ENCODE peak calls at places on chromosome 2, in six cellular contexts. Y, R, B, T, X and J are unnamed samples.

GRCh38 chr2:39121523-39122063 is 742 bp upstream of the SOS1 start:
- DNase-seq in T (peak; percentile 9), Y (no peak), B (no peak), X (no peak), R (no peak), J (no peak)

GRCh38 chr2:38138996-38139395 is 63.0 kb upstream of the CYP1B1 start:
- DNase-seq in Y (no peak), T (no peak), X (no peak), B (no peak), R (no peak), J (no peak)

GRCh38 chr2:183204397-183204796 is 80.2 kb downstream of the NUP35 start:
- DNase-seq in B (no peak), X (no peak), T (no peak), Y (no peak), R (no peak), J (no peak)

GRCh38 chr2:100321881-100322820 is at the start of gene LONRF2:
- DNase-seq in X (peak; percentile 66), B (peak; percentile 63), T (peak; percentile 67), R (peak; percentile 8), Y (peak; percentile 29), J (peak; percentile 52)

GRCh38 chr2:159111346-159111922 is 143.0 kb downstream of the TANC1 start:
- DNase-seq in B (no peak), Y (peak; percentile 67), R (no peak), T (no peak), X (no peak), J (no peak)

GRCh38 chr2:219832904-219833303 is 205.5 kb downstream of the SLC4A3 start:
- DNase-seq in B (no peak), X (no peak), Y (no peak), R (no peak), T (no peak), J (no peak)

GRCh38 chr2:96325038-96325883 is at the start of gene ITPRIPL1:
- DNase-seq in X (no peak), R (no peak), Y (no peak), B (no peak), T (peak; percentile 50), J (no peak)

GRCh38 chr2:230895536-230896345 is 29.3 kb downstream of the GPR55 start:
- DNase-seq in R (no peak), Y (no peak), B (no peak), T (no peak), X (peak; percentile 24), J (peak; percentile 48)

GRCh38 chr2:230902180-230902899 is 22.7 kb downstream of the GPR55 start:
- DNase-seq in R (peak; percentile 70), T (peak; percentile 74), Y (peak; percentile 36), X (peak; percentile 54), B (no peak), J (peak; percentile 43)

GRCh38 chr2:47056875-47057731 is 98.0 kb downstream of the STPG4 start:
- DNase-seq in X (no peak), B (no peak), T (no peak), R (no peak), Y (no peak), J (no peak)

GRCh38 chr2:100624536-100624935 is 61.7 kb downstream of the PDCL3 start:
- DNase-seq in T (no peak), B (no peak), R (no peak), Y (no peak), X (no peak), J (no peak)

GRCh38 chr2:144596074-144596871 is 76.4 kb upstream of the ZEB2 start:
- DNase-seq in Y (no peak), B (peak; percentile 14), X (no peak), T (peak; percentile 55), R (peak; percentile 72), J (no peak)

GRCh38 chr2:165617720-165618119 is 148.2 kb downstream of the CSRNP3 start:
- DNase-seq in R (no peak), X (no peak), Y (no peak), B (no peak), T (no peak), J (no peak)

GRCh38 chr2:26946841-26947784 is 23.3 kb upstream of the MAPRE3 start:
- DNase-seq in T (no peak), X (no peak), Y (peak; percentile 35), R (peak; percentile 78), B (no peak), J (peak; percentile 66)

GRCh38 chr2:225598426-225598825 is 198.9 kb downstream of the NYAP2 start:
- DNase-seq in B (no peak), Y (no peak), X (no peak), T (no peak), R (no peak), J (no peak)

GRCh38 chr2:170928036-170928823 is 823 bp upstream of the GORASP2 start:
- DNase-seq in Y (peak; percentile 27), R (peak; percentile 28), B (no peak), X (no peak), T (peak; percentile 31), J (no peak)

GRCh38 chr2:134367915-134368911 is 114.3 kb downstream of the MGAT5 start:
- DNase-seq in B (no peak), T (no peak), X (no peak), R (peak; percentile 13), Y (no peak), J (peak; percentile 58)

GRCh38 chr2:237322564-237322963 is 91.4 kb downstream of the COL6A3 start:
- DNase-seq in T (peak; percentile 13), X (no peak), R (no peak), Y (no peak), B (no peak), J (peak; percentile 44)

GRCh38 chr2:61785583-61785982 is 68.3 kb downstream of the FAM161A start:
- DNase-seq in R (no peak), Y (no peak), B (no peak), T (no peak), X (no peak), J (no peak)

GRCh38 chr2:99624682-99625081 is 134.9 kb upstream of the REV1 start:
- DNase-seq in T (no peak), B (no peak), Y (no peak), R (no peak), X (no peak), J (no peak)

GRCh38 chr2:131032393-131032836 is 60.8 kb downstream of the FAM168B start:
- DNase-seq in R (no peak), X (no peak), B (no peak), T (no peak), Y (no peak), J (no peak)

GRCh38 chr2:239328306-239329191 is 72.3 kb downstream of the HDAC4 start:
- DNase-seq in T (peak; percentile 32), R (no peak), Y (no peak), X (peak; percentile 93), B (no peak), J (peak; percentile 74)

GRCh38 chr2:58562281-58562680 is 321.2 kb upstream of the FANCL start:
- DNase-seq in B (no peak), R (peak; percentile 81), Y (no peak), X (no peak), T (no peak), J (no peak)

GRCh38 chr2:23782126-23782525 is 144.8 kb downstream of the ATAD2B start:
- DNase-seq in X (no peak), Y (no peak), R (no peak), T (no peak), B (no peak), J (no peak)

GRCh38 chr2:73827018-73827417 is 1.7 kb upstream of the STAMBP start:
- DNase-seq in B (no peak), Y (no peak), R (peak; percentile 55), T (no peak), X (no peak), J (no peak)

GRCh38 chr2:79669714-79670113 is 156.9 kb downstream of the CTNNA2 start:
- DNase-seq in X (no peak), B (no peak), R (no peak), Y (no peak), T (no peak), J (no peak)

GRCh38 chr2:216491757-216492635 is 6.6 kb upstream of the RPL37A start:
- DNase-seq in R (no peak), B (no peak), Y (no peak), X (no peak), T (no peak), J (no peak)

GRCh38 chr2:102294802-102295489 is 16.4 kb upstream of the IL1RL1 start:
- DNase-seq in R (no peak), Y (no peak), B (no peak), X (no peak), T (no peak), J (no peak)

GRCh38 chr2:106358081-106358480 is 110.1 kb downstream of the RGPD3 start:
- DNase-seq in B (no peak), R (no peak), Y (no peak), X (no peak), T (no peak), J (no peak)

GRCh38 chr2:27217173-27218121 is at the start of gene CAD:
- DNase-seq in Y (peak; percentile 77), R (peak; percentile 67), T (peak; percentile 96), B (peak; percentile 89), X (peak; percentile 90), J (peak; percentile 86)